ENCODE peak calls at places on chromosomes 13 and 19, in four cellular contexts. I is CD4-positive, alpha-beta T cell; R is upper lobe of left lung; L is iPS DF 6.9. Y is an unnamed sample. For H3K27me3, the result is how much of the 10 kb centered on the place peaks cover.

GRCh38 chr19:41408256-41408655 is 10.6 kb downstream of the BCKDHA start:
- DNase-seq in I (no peak), R (peak), L (no peak), Y (no peak)

GRCh38 chr19:41226053-41226873 is 7.2 kb downstream of the AXL start:
- DNase-seq in I (peak), R (peak), L (no peak), Y (peak)

GRCh38 chr13:59842507-59842906 is 321.2 kb downstream of the DIAPH3 start:
- DNase-seq in I (no peak), R (no peak), L (no peak), Y (no peak)

GRCh38 chr19:41928754-41929535 is 696 bp upstream of the ERFL start:
- DNase-seq in I (peak), R (no peak), L (no peak), Y (no peak)

GRCh38 chr13:56902276-56902675 is 238.4 kb upstream of the PRR20A start:
- DNase-seq in I (no peak), R (no peak), L (no peak), Y (no peak)

GRCh38 chr19:48635263-48635965 is 1.8 kb downstream of the DBP start:
- DNase-seq in I (peak), R (peak), L (no peak), Y (peak)

GRCh38 chr13:73722120-73722519 is 412.1 kb downstream of the KLF12 start:
- DNase-seq in I (no peak), R (no peak), L (no peak), Y (no peak)

GRCh38 chr19:3061214-3062161 is 807 bp downstream of the TLE5 start:
- DNase-seq in I (peak), R (peak), L (no peak), Y (peak)

GRCh38 chr13:51957377-51958216 is 53.7 kb downstream of the ATP7B start:
- DNase-seq in I (no peak), R (no peak), L (no peak), Y (no peak)

GRCh38 chr13:60134376-60134775 is 29.4 kb downstream of the DIAPH3 start:
- DNase-seq in I (no peak), R (no peak), L (no peak), Y (no peak)

GRCh38 chr13:41751277-41751676 is 209.6 kb downstream of the VWA8 start:
- DNase-seq in I (no peak), R (no peak), L (no peak), Y (no peak)
- H3K27ac ChIP-seq in I (no peak), R (no peak), L (no peak), Y (no peak)

DNA sequence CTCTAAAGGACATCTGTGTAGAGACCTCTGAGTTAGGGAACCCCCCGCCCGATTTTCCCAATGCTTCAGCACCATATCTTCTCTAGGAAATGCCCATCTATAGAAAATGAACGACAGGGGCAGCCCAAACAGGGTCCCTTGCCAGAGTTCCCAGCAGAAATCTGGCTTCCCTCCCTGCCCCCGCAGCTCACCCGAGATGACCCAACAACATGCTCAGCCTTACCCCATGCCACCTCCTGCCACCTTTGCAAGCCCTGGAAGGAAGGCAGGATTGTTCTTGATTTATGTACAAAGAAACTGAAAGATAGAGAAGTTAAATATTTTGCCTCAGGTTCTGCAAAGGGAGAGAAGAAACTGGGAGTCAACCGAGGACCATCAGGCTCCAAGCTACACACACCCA is 105.6 kb upstream of the UQCRFS1 start:
- DNase-seq in I (no peak), R (no peak), L (no peak), Y (no peak)
- H3K27me3 ChIP-seq in I (under half), R (under half), L (under half), Y (under half)

GRCh38 chr19:28941833-28942232 is 271.1 kb downstream of the UQCRFS1 start:
- DNase-seq in I (no peak), R (no peak), L (no peak), Y (no peak)
- H3K27ac ChIP-seq in I (no peak), R (no peak), L (no peak), Y (no peak)

DNA sequence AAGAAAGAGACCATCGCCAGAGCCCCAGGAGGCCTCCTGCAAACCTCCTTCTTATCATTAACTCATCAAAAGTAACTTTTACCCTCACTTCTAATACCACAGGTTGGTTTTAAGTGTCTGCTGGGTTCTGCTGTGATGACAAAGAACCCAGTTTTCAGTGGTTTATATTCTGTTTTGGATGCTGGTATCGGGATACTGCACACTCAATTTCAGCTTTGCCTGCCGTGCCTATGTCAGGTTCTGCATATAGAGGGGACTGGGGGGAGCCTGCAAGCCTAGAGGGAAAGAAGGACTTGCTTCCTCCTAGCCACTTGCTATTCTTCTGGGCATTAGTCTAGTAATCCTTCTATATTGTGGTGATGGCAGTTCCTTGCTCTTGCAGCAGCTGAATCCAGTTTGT is 242.4 kb downstream of the KCNRG start:
- DNase-seq in I (no peak), R (no peak), L (no peak), Y (no peak)
- H3K27me3 ChIP-seq in I (under half), R (under half), L (under half), Y (under half)

GRCh38 chr13:99962242-99962641 is 9.3 kb downstream of the ZIC5 start:
- DNase-seq in I (no peak), R (no peak), L (no peak), Y (no peak)

GRCh38 chr13:99961634-99962033 is 9.9 kb downstream of the ZIC5 start:
- DNase-seq in I (no peak), R (no peak), L (no peak), Y (no peak)

GRCh38 chr13:99959127-99959529 is 12.4 kb downstream of the ZIC5 start:
- DNase-seq in I (no peak), R (no peak), L (no peak), Y (no peak)

GRCh38 chr13:99959538-99960230 is 11.9 kb downstream of the ZIC5 start:
- DNase-seq in I (no peak), R (no peak), L (no peak), Y (no peak)

GRCh38 chr13:99960663-99961440 is 10.7 kb downstream of the ZIC5 start:
- DNase-seq in I (no peak), R (no peak), L (no peak), Y (no peak)
- H3K27ac ChIP-seq in I (no peak), R (no peak), L (no peak), Y (no peak)

GRCh38 chr13:111556496-111556895 is 236.1 kb downstream of the TEX29 start:
- DNase-seq in I (no peak), R (no peak), L (no peak), Y (no peak)
- H3K27me3 ChIP-seq in I (under half), R (under half), L (under half), Y (under half)

GRCh38 chr19:13082192-13083007 is 20.3 kb downstream of the LYL1 start:
- DNase-seq in I (no peak), R (no peak), L (no peak), Y (no peak)
- H3K27ac ChIP-seq in I (no peak), R (peak), L (no peak), Y (peak)